ENCODE peak calls at places on chromosomes 2 and 18, in five cellular contexts. V is right atrium auricular region, M is cardiac fibroblast, H is lung, Q is BJ. O is an unnamed sample.

GRCh38 chr2:74327205-74327604 is 16.0 kb downstream of the SLC4A5 start:
- DNase-seq in V (no peak), M (no peak), H (no peak), Q (no peak), O (no peak)

GRCh38 chr2:168119519-168120141 is 127.8 kb downstream of the STK39 start:
- DNase-seq in V (no peak), M (peak), H (no peak), Q (peak), O (peak)

GRCh38 chr2:11807156-11808015 is 61.0 kb downstream of the LPIN1 start:
- DNase-seq in V (peak), M (peak), H (no peak), Q (no peak), O (no peak)

GRCh38 chr2:207926133-207927076 is 98.9 kb downstream of the PLEKHM3 start:
- DNase-seq in V (peak), M (peak), H (peak), Q (peak), O (peak)

GRCh38 chr18:44895176-44895798 is 214.6 kb downstream of the SETBP1 start:
- DNase-seq in V (no peak), M (peak), H (no peak), Q (no peak), O (peak)

GRCh38 chr2:56011624-56012023 is 88.0 kb upstream of the EFEMP1 start:
- DNase-seq in V (no peak), M (peak), H (no peak), Q (no peak), O (no peak)

GRCh38 chr2:117917223-117917917 is 96.5 kb downstream of the CCDC93 start:
- DNase-seq in V (no peak), M (peak), H (no peak), Q (no peak), O (no peak)

GRCh38 chr2:9003616-9004337 is at the start of gene MBOAT2:
- DNase-seq in V (peak), M (peak), H (peak), Q (peak), O (peak)

GRCh38 chr2:100939445-100939844 is 62.6 kb upstream of the RPL31 start:
- DNase-seq in V (peak), M (no peak), H (no peak), Q (no peak), O (no peak)

GRCh38 chr2:190664240-190664639 is 15.4 kb downstream of the NAB1 start:
- DNase-seq in V (no peak), M (peak), H (no peak), Q (no peak), O (no peak)

GRCh38 chr2:30223413-30223874 is 7.9 kb upstream of the LBH start:
- DNase-seq in V (no peak), M (no peak), H (no peak), Q (no peak), O (no peak)

GRCh38 chr2:66532972-66533868 is 98.3 kb downstream of the MEIS1 start:
- DNase-seq in V (no peak), M (no peak), H (no peak), Q (no peak), O (no peak)

GRCh38 chr2:149167941-149168340 is 129.4 kb downstream of the LYPD6B start:
- DNase-seq in V (no peak), M (no peak), H (no peak), Q (no peak), O (no peak)

GRCh38 chr2:205060269-205060668 is 515.0 kb downstream of the PARD3B start:
- DNase-seq in V (no peak), M (peak), H (no peak), Q (peak), O (peak)

GRCh38 chr2:143975216-143975615 is 544.7 kb downstream of the ZEB2 start:
- DNase-seq in V (no peak), M (no peak), H (no peak), Q (no peak), O (no peak)

GRCh38 chr2:50674876-50675275 is 357.1 kb downstream of the NRXN1 start:
- DNase-seq in V (no peak), M (no peak), H (no peak), Q (no peak), O (no peak)

GRCh38 chr2:127674241-127675209 is 805 bp downstream of the LIMS2 start:
- DNase-seq in V (no peak), M (no peak), H (no peak), Q (no peak), O (no peak)

GRCh38 chr18:77550625-77551024 is 301.0 kb downstream of the GALR1 start:
- DNase-seq in V (no peak), M (no peak), H (no peak), Q (no peak), O (no peak)

GRCh38 chr2:150030440-150030839 is 442.9 kb upstream of the MMADHC start:
- DNase-seq in V (no peak), M (no peak), H (no peak), Q (no peak), O (no peak)

GRCh38 chr2:183078163-183078466 is 432 bp upstream of the DUSP19 start:
- DNase-seq in V (no peak), M (no peak), H (peak), Q (no peak), O (no peak)

GRCh38 chr2:199057936-199058335 is 399.8 kb downstream of the SATB2 start:
- DNase-seq in V (no peak), M (no peak), H (no peak), Q (no peak), O (no peak)

GRCh38 chr2:227818569-227819397 is 5.1 kb downstream of the CCL20 start:
- DNase-seq in V (peak), M (no peak), H (peak), Q (no peak), O (no peak)

GRCh38 chr2:69585855-69586560 is 57.5 kb downstream of the AAK1 start:
- DNase-seq in V (no peak), M (no peak), H (no peak), Q (no peak), O (no peak)

GRCh38 chr2:102736174-102736606 is 25.6 kb upstream of the TMEM182 start:
- DNase-seq in V (no peak), M (peak), H (no peak), Q (no peak), O (no peak)

GRCh38 chr2:111048856-111049551 is 71.7 kb upstream of the BCL2L11 start:
- DNase-seq in V (no peak), M (no peak), H (no peak), Q (no peak), O (no peak)

GRCh38 chr2:10007440-10007839 is 35.9 kb upstream of the KLF11 start:
- DNase-seq in V (no peak), M (no peak), H (no peak), Q (no peak), O (no peak)

GRCh38 chr2:10005461-10005860 is 37.9 kb upstream of the KLF11 start:
- DNase-seq in V (no peak), M (no peak), H (no peak), Q (no peak), O (no peak)

GRCh38 chr2:10004836-10005235 is 38.5 kb upstream of the KLF11 start:
- DNase-seq in V (no peak), M (no peak), H (no peak), Q (no peak), O (no peak)

GRCh38 chr2:10007921-10008808 is 35.2 kb upstream of the KLF11 start:
- DNase-seq in V (no peak), M (peak), H (no peak), Q (no peak), O (no peak)

DNA sequence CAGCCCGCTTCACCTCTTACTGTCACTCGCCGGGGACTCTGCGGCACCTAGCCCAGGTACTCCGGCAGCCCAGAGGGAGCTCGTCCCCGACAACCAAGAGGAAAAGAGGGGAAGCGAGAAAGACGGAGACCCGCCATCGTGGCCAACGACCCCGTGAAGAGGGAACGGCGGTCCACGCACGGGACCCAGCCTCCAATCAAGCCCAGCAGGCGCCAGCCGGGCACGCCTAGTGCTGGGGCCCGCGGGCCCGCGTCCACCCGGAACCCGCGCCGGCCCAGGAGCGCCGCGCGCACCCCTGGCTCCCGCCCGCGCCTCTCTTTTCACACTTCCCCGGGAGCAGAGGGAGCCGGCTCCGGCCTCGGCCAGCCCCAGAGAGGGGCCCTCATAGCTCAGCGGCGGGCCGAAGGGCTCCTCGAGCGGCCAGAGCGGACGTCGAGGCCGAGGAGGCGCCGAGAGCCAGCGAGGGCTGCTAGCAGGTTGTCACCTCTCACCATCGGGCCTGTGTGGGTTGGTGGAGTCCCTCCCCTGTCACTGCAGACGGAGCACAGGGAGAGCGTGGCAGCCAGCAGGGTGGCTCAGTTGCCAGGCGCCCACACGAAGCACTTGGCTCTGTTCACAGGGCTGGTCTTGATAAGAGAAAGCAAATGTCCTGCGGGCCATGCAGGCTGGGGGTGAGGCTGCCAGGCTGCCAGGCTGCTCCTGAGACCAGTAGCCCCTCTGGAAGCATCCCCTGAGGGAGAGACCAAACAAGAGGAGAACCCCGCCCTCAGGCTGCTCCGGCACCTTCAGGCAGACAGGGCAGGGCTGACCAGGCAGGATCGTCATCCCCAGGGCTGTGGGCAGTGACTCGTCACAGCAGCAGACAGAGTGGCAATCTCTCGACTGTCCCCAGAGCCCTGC is 36.9 kb upstream of the KLF11 start:
- DNase-seq in V (no peak), M (no peak), H (no peak), Q (no peak), O (no peak)
- H3K4me3 ChIP-seq in V (no peak), M (no peak), H (no peak), Q (no peak), O (no peak)

GRCh38 chr2:240423788-240424191 is 11.7 kb upstream of the GPC1 start:
- DNase-seq in V (no peak), M (no peak), H (no peak), Q (no peak), O (no peak)
- TF ChIP-seq CTCF in V (no peak), M (no peak), H (no peak), Q (no peak), O (no peak)

GRCh38 chr2:75589344-75590105 is 28.8 kb upstream of the EVA1A start:
- DNase-seq in V (no peak), M (peak), H (no peak), Q (no peak), O (no peak)
- H3K4me3 ChIP-seq in V (no peak), M (no peak), H (no peak), Q (no peak), O (no peak)

GRCh38 chr18:8052237-8052701 is 485.2 kb downstream of the PTPRM start:
- DNase-seq in V (no peak), M (peak), H (no peak), Q (no peak), O (no peak)
- TF ChIP-seq CTCF in V (no peak), M (no peak), H (no peak), Q (no peak), O (no peak)

GRCh38 chr2:28642796-28643195 is 108.8 kb upstream of the PPP1CB start:
- DNase-seq in V (no peak), M (no peak), H (no peak), Q (no peak), O (no peak)

GRCh38 chr2:28644760-28645159 is 106.9 kb upstream of the PPP1CB start:
- DNase-seq in V (no peak), M (no peak), H (no peak), Q (no peak), O (no peak)

GRCh38 chr2:28645553-28645952 is 106.1 kb upstream of the PPP1CB start:
- DNase-seq in V (no peak), M (no peak), H (no peak), Q (no peak), O (no peak)

GRCh38 chr2:28643324-28643723 is 108.3 kb upstream of the PPP1CB start:
- DNase-seq in V (no peak), M (peak), H (no peak), Q (no peak), O (no peak)

DNA sequence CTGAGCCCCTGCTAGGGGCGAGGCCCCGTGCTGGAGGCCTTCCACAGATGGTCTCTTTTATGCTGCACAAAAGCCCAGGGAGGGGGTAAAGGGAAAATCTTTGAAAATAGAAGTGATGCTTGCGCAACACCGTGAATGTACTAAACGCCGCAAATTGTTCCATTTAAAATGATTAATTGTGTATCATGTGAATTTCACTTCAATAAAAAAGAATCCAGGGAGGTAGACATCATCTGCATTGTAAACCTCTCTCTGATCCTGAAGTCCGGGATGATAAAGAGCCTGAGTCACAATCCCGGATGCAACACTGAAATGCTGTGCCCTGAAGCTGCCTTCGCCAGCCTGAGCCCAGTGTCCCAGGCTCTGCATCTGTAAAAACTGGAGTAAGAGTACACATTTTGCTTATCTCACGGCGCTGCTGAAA is 107.7 kb upstream of the PPP1CB start:
- DNase-seq in V (no peak), M (peak), H (no peak), Q (peak), O (no peak)
- H3K4me3 ChIP-seq in V (no peak), M (no peak), H (no peak), Q (no peak), O (no peak)

O was measured in AG04450.